ENCODE peak calls at places on chromosomes 2 and 18, in five cellular contexts. One of them, this sample, is unnamed.

GRCh38 chr2:70897203-70897976 is 38.3 kb upstream of the ATP6V1B1 start:
- DNase-seq in fibroblast of pulmonary artery: peak
- DNase-seq in HepG2: no peak
- DNase-seq in mammary epithelial cell: no peak
- DNase-seq in AG10803: no peak
- DNase-seq in this sample: no peak

GRCh38 chr18:46386788-46387187 is 270.2 kb downstream of the LOXHD1 start:
- DNase-seq in mammary epithelial cell: no peak
- DNase-seq in fibroblast of pulmonary artery: no peak
- DNase-seq in HepG2: no peak
- DNase-seq in AG10803: peak
- DNase-seq in this sample: no peak

GRCh38 chr2:139354518-139354917 is 574.3 kb upstream of the NXPH2 start:
- DNase-seq in AG10803: no peak
- DNase-seq in HepG2: no peak
- DNase-seq in fibroblast of pulmonary artery: no peak
- DNase-seq in mammary epithelial cell: no peak
- DNase-seq in this sample: no peak

GRCh38 chr2:159201321-159202063 is 85.0 kb downstream of the WDSUB1 start:
- DNase-seq in fibroblast of pulmonary artery: no peak
- DNase-seq in mammary epithelial cell: no peak
- DNase-seq in AG10803: peak
- DNase-seq in HepG2: no peak
- DNase-seq in this sample: no peak

GRCh38 chr2:31401580-31401979 is 13.0 kb downstream of the XDH start:
- DNase-seq in HepG2: no peak
- DNase-seq in AG10803: peak
- DNase-seq in mammary epithelial cell: peak
- DNase-seq in fibroblast of pulmonary artery: peak
- DNase-seq in this sample: peak

GRCh38 chr18:76432274-76432755 is 62.7 kb downstream of the ZNF516 start:
- DNase-seq in fibroblast of pulmonary artery: no peak
- DNase-seq in HepG2: no peak
- DNase-seq in AG10803: no peak
- DNase-seq in mammary epithelial cell: no peak
- DNase-seq in this sample: no peak

GRCh38 chr2:130337735-130338325 is 4.9 kb upstream of the IMP4 start:
- DNase-seq in fibroblast of pulmonary artery: peak
- DNase-seq in HepG2: no peak
- DNase-seq in AG10803: peak
- DNase-seq in mammary epithelial cell: peak
- DNase-seq in this sample: no peak

GRCh38 chr18:41150316-41150715 is 804.7 kb upstream of the PIK3C3 start:
- DNase-seq in fibroblast of pulmonary artery: no peak
- DNase-seq in mammary epithelial cell: no peak
- DNase-seq in HepG2: no peak
- DNase-seq in AG10803: no peak
- DNase-seq in this sample: no peak

GRCh38 chr2:174681099-174681982 is 82.9 kb downstream of the CHRNA1 start:
- DNase-seq in fibroblast of pulmonary artery: peak
- DNase-seq in HepG2: peak
- DNase-seq in AG10803: peak
- DNase-seq in mammary epithelial cell: no peak
- DNase-seq in this sample: no peak

GRCh38 chr2:21972580-21972979 is 848.8 kb downstream of the TDRD15 start:
- DNase-seq in HepG2: no peak
- DNase-seq in mammary epithelial cell: no peak
- DNase-seq in fibroblast of pulmonary artery: no peak
- DNase-seq in AG10803: no peak
- DNase-seq in this sample: no peak

GRCh38 chr2:102657770-102658169 is 38.4 kb downstream of the SLC9A2 start:
- DNase-seq in HepG2: no peak
- DNase-seq in fibroblast of pulmonary artery: no peak
- DNase-seq in mammary epithelial cell: peak
- DNase-seq in AG10803: no peak
- DNase-seq in this sample: peak

GRCh38 chr2:164693834-164694233 is 72.6 kb upstream of the GRB14 start:
- DNase-seq in mammary epithelial cell: no peak
- DNase-seq in fibroblast of pulmonary artery: no peak
- DNase-seq in HepG2: no peak
- DNase-seq in AG10803: no peak
- DNase-seq in this sample: no peak

GRCh38 chr2:164694275-164694695 is 73.0 kb upstream of the GRB14 start:
- DNase-seq in HepG2: peak
- DNase-seq in mammary epithelial cell: no peak
- DNase-seq in AG10803: no peak
- DNase-seq in fibroblast of pulmonary artery: no peak
- DNase-seq in this sample: no peak

GRCh38 chr2:164697688-164698290 is 76.5 kb upstream of the GRB14 start:
- DNase-seq in mammary epithelial cell: no peak
- DNase-seq in AG10803: peak
- DNase-seq in HepG2: peak
- DNase-seq in fibroblast of pulmonary artery: peak
- DNase-seq in this sample: no peak

GRCh38 chr2:164693390-164693789 is 72.1 kb upstream of the GRB14 start:
- DNase-seq in fibroblast of pulmonary artery: no peak
- DNase-seq in AG10803: no peak
- DNase-seq in HepG2: peak
- DNase-seq in mammary epithelial cell: no peak
- DNase-seq in this sample: no peak

GRCh38 chr2:164696634-164697033 is 75.4 kb upstream of the GRB14 start:
- DNase-seq in fibroblast of pulmonary artery: no peak
- DNase-seq in HepG2: no peak
- DNase-seq in AG10803: no peak
- DNase-seq in mammary epithelial cell: no peak
- DNase-seq in this sample: no peak
- TF ChIP-seq CTCF in fibroblast of pulmonary artery: peak
- TF ChIP-seq CTCF in HepG2: no peak
- TF ChIP-seq CTCF in AG10803: no peak
- TF ChIP-seq CTCF in mammary epithelial cell: no peak
- TF ChIP-seq CTCF in this sample: peak

DNA sequence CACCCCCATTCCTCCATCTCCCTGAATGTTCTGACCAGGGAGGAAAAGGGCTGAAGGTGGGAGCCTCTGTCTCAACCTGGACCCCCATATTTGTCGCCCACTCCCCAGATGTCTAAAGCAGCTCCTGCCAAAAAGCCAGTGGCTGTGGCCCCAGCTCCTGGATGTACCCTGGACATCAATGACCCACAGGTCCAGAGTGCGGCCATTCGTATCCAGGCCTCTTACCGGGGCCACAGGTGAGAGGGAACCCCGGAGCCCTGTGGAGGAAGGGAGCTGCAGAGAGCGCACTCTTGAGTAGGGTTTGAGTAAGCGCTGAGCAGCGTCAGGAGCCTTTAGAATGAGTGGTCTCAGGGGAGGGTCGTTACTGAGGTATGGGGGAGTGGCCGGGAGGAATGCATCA is 2.4 kb upstream of the GMPPA start:
- DNase-seq in mammary epithelial cell: no peak
- DNase-seq in fibroblast of pulmonary artery: no peak
- DNase-seq in HepG2: no peak
- DNase-seq in AG10803: no peak
- DNase-seq in this sample: no peak
- H3K4me3 ChIP-seq in mammary epithelial cell: no peak
- H3K4me3 ChIP-seq in fibroblast of pulmonary artery: no peak
- H3K4me3 ChIP-seq in HepG2: no peak
- H3K4me3 ChIP-seq in AG10803: no peak
- H3K4me3 ChIP-seq in this sample: no peak

GRCh38 chr2:196171248-196171871 is at the start of gene STK17B:
- DNase-seq in AG10803: peak
- DNase-seq in HepG2: peak
- DNase-seq in fibroblast of pulmonary artery: peak
- DNase-seq in mammary epithelial cell: peak
- DNase-seq in this sample: peak
- TF ChIP-seq CTCF in AG10803: peak
- TF ChIP-seq CTCF in HepG2: peak
- TF ChIP-seq CTCF in fibroblast of pulmonary artery: no peak
- TF ChIP-seq CTCF in mammary epithelial cell: peak
- TF ChIP-seq CTCF in this sample: peak

DNA sequence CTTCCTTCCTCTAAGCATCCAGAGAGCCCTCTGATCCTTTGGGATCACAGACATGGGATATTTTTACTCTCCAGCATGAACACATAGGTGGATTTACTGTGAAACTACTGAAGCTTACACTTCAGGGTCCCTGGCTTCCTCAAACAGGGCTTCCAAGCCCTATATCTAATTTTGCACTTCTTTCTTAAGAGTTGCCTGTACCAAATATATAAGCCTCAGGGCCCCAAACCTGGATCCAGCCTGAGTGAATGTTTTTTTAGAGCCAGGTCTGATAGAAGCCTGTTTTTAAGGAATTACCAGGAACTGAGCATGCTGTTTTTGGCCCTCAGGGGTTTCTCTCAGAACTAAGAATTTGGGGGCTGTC is 13.2 kb upstream of the KCMF1 start:
- DNase-seq in AG10803: no peak
- DNase-seq in HepG2: no peak
- DNase-seq in mammary epithelial cell: no peak
- DNase-seq in fibroblast of pulmonary artery: no peak
- DNase-seq in this sample: no peak
- H3K4me3 ChIP-seq in AG10803: no peak
- H3K4me3 ChIP-seq in HepG2: no peak
- H3K4me3 ChIP-seq in mammary epithelial cell: no peak
- H3K4me3 ChIP-seq in fibroblast of pulmonary artery: no peak
- H3K4me3 ChIP-seq in this sample: no peak

GRCh38 chr2:234136461-234136860 is 86.0 kb downstream of the SPP2 start:
- DNase-seq in HepG2: no peak
- DNase-seq in AG10803: no peak
- DNase-seq in mammary epithelial cell: peak
- DNase-seq in fibroblast of pulmonary artery: no peak
- DNase-seq in this sample: no peak
- TF ChIP-seq CTCF in HepG2: no peak
- TF ChIP-seq CTCF in AG10803: no peak
- TF ChIP-seq CTCF in mammary epithelial cell: peak
- TF ChIP-seq CTCF in fibroblast of pulmonary artery: no peak
- TF ChIP-seq CTCF in this sample: peak

DNA sequence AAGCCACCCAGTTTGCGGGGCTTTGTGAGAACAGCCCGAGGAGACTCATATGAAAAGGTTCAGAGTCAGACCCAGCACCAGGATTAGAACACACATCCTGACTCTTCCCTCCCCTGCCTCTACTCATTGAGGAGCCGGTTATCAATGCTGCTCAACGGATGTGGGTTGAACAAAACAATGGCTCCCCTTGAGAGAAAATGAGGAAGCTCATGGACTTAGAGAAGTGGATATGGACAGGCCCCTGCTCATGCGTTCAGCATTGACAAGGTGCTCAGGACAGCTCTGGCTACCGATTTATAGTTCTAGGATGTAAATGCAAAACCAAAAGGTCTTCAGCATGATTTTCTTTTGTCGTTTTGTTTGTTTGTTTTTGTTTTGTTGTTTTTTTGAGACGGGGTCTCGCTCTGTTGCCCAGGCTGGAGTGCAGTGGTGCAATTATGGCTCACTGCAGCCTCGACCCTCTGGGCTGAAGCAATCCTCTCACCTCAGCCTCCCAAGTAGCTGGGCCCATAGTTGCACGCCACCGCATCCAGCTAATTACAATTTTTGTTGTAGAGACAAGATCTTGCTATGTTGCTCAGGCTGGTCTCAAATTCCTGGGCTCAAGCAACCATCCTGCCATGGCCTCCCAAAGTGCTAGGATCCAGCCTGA is 32.0 kb upstream of the AGAP1 start:
- DNase-seq in fibroblast of pulmonary artery: no peak
- DNase-seq in mammary epithelial cell: no peak
- DNase-seq in HepG2: no peak
- DNase-seq in AG10803: no peak
- DNase-seq in this sample: no peak
- H3K4me3 ChIP-seq in fibroblast of pulmonary artery: no peak
- H3K4me3 ChIP-seq in mammary epithelial cell: no peak
- H3K4me3 ChIP-seq in HepG2: no peak
- H3K4me3 ChIP-seq in AG10803: no peak
- H3K4me3 ChIP-seq in this sample: no peak

GRCh38 chr2:60503923-60504514 is 49.4 kb downstream of the BCL11A start:
- DNase-seq in HepG2: no peak
- DNase-seq in fibroblast of pulmonary artery: no peak
- DNase-seq in mammary epithelial cell: peak
- DNase-seq in AG10803: no peak
- DNase-seq in this sample: no peak
- TF ChIP-seq CTCF in HepG2: no peak
- TF ChIP-seq CTCF in fibroblast of pulmonary artery: peak
- TF ChIP-seq CTCF in mammary epithelial cell: peak
- TF ChIP-seq CTCF in AG10803: peak
- TF ChIP-seq CTCF in this sample: peak

GRCh38 chr18:10558243-10558966 is 32.6 kb downstream of the NAPG start:
- DNase-seq in HepG2: no peak
- DNase-seq in AG10803: no peak
- DNase-seq in fibroblast of pulmonary artery: no peak
- DNase-seq in mammary epithelial cell: peak
- DNase-seq in this sample: no peak
- H3K4me3 ChIP-seq in HepG2: no peak
- H3K4me3 ChIP-seq in AG10803: no peak
- H3K4me3 ChIP-seq in fibroblast of pulmonary artery: no peak
- H3K4me3 ChIP-seq in mammary epithelial cell: no peak
- H3K4me3 ChIP-seq in this sample: no peak